ENCODE peak calls at places on chromosomes 2 and 18, in ten cellular contexts. One of them, this sample, is unnamed.

GRCh38 chr2:183495079-183495478 is 370.8 kb downstream of the NUP35 start:
- DNase-seq in fibroblast of lung: no peak
- DNase-seq in HT1080: no peak
- DNase-seq in GM20000: no peak
- DNase-seq in NCI-H748 treated with DMSO at 0.1 percent for 48 hours: no peak
- DNase-seq in astrocyte of the spinal cord: no peak
- DNase-seq in stimulated activated naive CD8-positive, alpha-beta T cell treated with anti-CD3 and anti-CD28 coated beads, Interleukin-15, Interleukin-2, amounts not matched to agents 100 U/mL and 50 U/mL, for 24 hours: no peak
- DNase-seq in psoas muscle: no peak
- DNase-seq in adipocyte: no peak
- DNase-seq in mesendoderm: no peak
- DNase-seq in this sample: no peak

GRCh38 chr2:166628478-166629136 is 134.6 kb upstream of the SCN7A start:
- DNase-seq in stimulated activated naive CD8-positive, alpha-beta T cell treated with anti-CD3 and anti-CD28 coated beads, Interleukin-15, Interleukin-2, amounts not matched to agents 100 U/mL and 50 U/mL, for 24 hours: no peak
- DNase-seq in HT1080: no peak
- DNase-seq in astrocyte of the spinal cord: no peak
- DNase-seq in adipocyte: no peak
- DNase-seq in fibroblast of lung: no peak
- DNase-seq in psoas muscle: no peak
- DNase-seq in mesendoderm: peak
- DNase-seq in GM20000: no peak
- DNase-seq in NCI-H748 treated with DMSO at 0.1 percent for 48 hours: no peak
- DNase-seq in this sample: no peak

GRCh38 chr18:49944681-49945080 is 131.3 kb upstream of the ACAA2 start:
- DNase-seq in adipocyte: no peak
- DNase-seq in mesendoderm: peak
- DNase-seq in stimulated activated naive CD8-positive, alpha-beta T cell treated with anti-CD3 and anti-CD28 coated beads, Interleukin-15, Interleukin-2, amounts not matched to agents 100 U/mL and 50 U/mL, for 24 hours: no peak
- DNase-seq in HT1080: peak
- DNase-seq in psoas muscle: peak
- DNase-seq in GM20000: no peak
- DNase-seq in NCI-H748 treated with DMSO at 0.1 percent for 48 hours: no peak
- DNase-seq in astrocyte of the spinal cord: no peak
- DNase-seq in fibroblast of lung: peak
- DNase-seq in this sample: peak

GRCh38 chr2:107525420-107525819 is 301.3 kb upstream of the RGPD4 start:
- DNase-seq in astrocyte of the spinal cord: peak
- DNase-seq in NCI-H748 treated with DMSO at 0.1 percent for 48 hours: no peak
- DNase-seq in GM20000: no peak
- DNase-seq in psoas muscle: no peak
- DNase-seq in fibroblast of lung: peak
- DNase-seq in HT1080: no peak
- DNase-seq in mesendoderm: no peak
- DNase-seq in stimulated activated naive CD8-positive, alpha-beta T cell treated with anti-CD3 and anti-CD28 coated beads, Interleukin-15, Interleukin-2, amounts not matched to agents 100 U/mL and 50 U/mL, for 24 hours: no peak
- DNase-seq in adipocyte: peak
- DNase-seq in this sample: peak

GRCh38 chr2:96114903-96115581 is 1.3 kb downstream of the ADRA2B start:
- DNase-seq in fibroblast of lung: no peak
- DNase-seq in GM20000: no peak
- DNase-seq in adipocyte: no peak
- DNase-seq in astrocyte of the spinal cord: no peak
- DNase-seq in mesendoderm: no peak
- DNase-seq in stimulated activated naive CD8-positive, alpha-beta T cell treated with anti-CD3 and anti-CD28 coated beads, Interleukin-15, Interleukin-2, amounts not matched to agents 100 U/mL and 50 U/mL, for 24 hours: no peak
- DNase-seq in NCI-H748 treated with DMSO at 0.1 percent for 48 hours: no peak
- DNase-seq in psoas muscle: no peak
- DNase-seq in HT1080: no peak
- DNase-seq in this sample: no peak

GRCh38 chr2:237429761-237430160 is 15.8 kb upstream of the COL6A3 start:
- DNase-seq in GM20000: no peak
- DNase-seq in stimulated activated naive CD8-positive, alpha-beta T cell treated with anti-CD3 and anti-CD28 coated beads, Interleukin-15, Interleukin-2, amounts not matched to agents 100 U/mL and 50 U/mL, for 24 hours: peak
- DNase-seq in HT1080: peak
- DNase-seq in NCI-H748 treated with DMSO at 0.1 percent for 48 hours: no peak
- DNase-seq in psoas muscle: no peak
- DNase-seq in astrocyte of the spinal cord: no peak
- DNase-seq in mesendoderm: no peak
- DNase-seq in adipocyte: no peak
- DNase-seq in fibroblast of lung: peak
- DNase-seq in this sample: peak

GRCh38 chr2:84493494-84493893 is 22.8 kb upstream of the DNAH6 start:
- DNase-seq in mesendoderm: peak
- DNase-seq in adipocyte: peak
- DNase-seq in NCI-H748 treated with DMSO at 0.1 percent for 48 hours: no peak
- DNase-seq in GM20000: no peak
- DNase-seq in psoas muscle: no peak
- DNase-seq in HT1080: peak
- DNase-seq in stimulated activated naive CD8-positive, alpha-beta T cell treated with anti-CD3 and anti-CD28 coated beads, Interleukin-15, Interleukin-2, amounts not matched to agents 100 U/mL and 50 U/mL, for 24 hours: no peak
- DNase-seq in astrocyte of the spinal cord: peak
- DNase-seq in fibroblast of lung: peak
- DNase-seq in this sample: peak

GRCh38 chr2:239738159-239738558 is 287.0 kb downstream of the NDUFA10 start:
- DNase-seq in GM20000: no peak
- DNase-seq in adipocyte: no peak
- DNase-seq in fibroblast of lung: no peak
- DNase-seq in mesendoderm: no peak
- DNase-seq in HT1080: no peak
- DNase-seq in stimulated activated naive CD8-positive, alpha-beta T cell treated with anti-CD3 and anti-CD28 coated beads, Interleukin-15, Interleukin-2, amounts not matched to agents 100 U/mL and 50 U/mL, for 24 hours: no peak
- DNase-seq in NCI-H748 treated with DMSO at 0.1 percent for 48 hours: no peak
- DNase-seq in psoas muscle: no peak
- DNase-seq in astrocyte of the spinal cord: no peak
- DNase-seq in this sample: no peak

GRCh38 chr2:147177449-147177848 is 667.4 kb upstream of the ACVR2A start:
- DNase-seq in mesendoderm: no peak
- DNase-seq in psoas muscle: no peak
- DNase-seq in stimulated activated naive CD8-positive, alpha-beta T cell treated with anti-CD3 and anti-CD28 coated beads, Interleukin-15, Interleukin-2, amounts not matched to agents 100 U/mL and 50 U/mL, for 24 hours: no peak
- DNase-seq in adipocyte: no peak
- DNase-seq in fibroblast of lung: peak
- DNase-seq in NCI-H748 treated with DMSO at 0.1 percent for 48 hours: no peak
- DNase-seq in HT1080: no peak
- DNase-seq in GM20000: no peak
- DNase-seq in astrocyte of the spinal cord: no peak
- DNase-seq in this sample: peak

GRCh38 chr2:97267411-97268074 is 154.6 kb downstream of the ANKRD36 start:
- DNase-seq in NCI-H748 treated with DMSO at 0.1 percent for 48 hours: no peak
- DNase-seq in GM20000: no peak
- DNase-seq in mesendoderm: no peak
- DNase-seq in psoas muscle: peak
- DNase-seq in HT1080: no peak
- DNase-seq in stimulated activated naive CD8-positive, alpha-beta T cell treated with anti-CD3 and anti-CD28 coated beads, Interleukin-15, Interleukin-2, amounts not matched to agents 100 U/mL and 50 U/mL, for 24 hours: no peak
- DNase-seq in adipocyte: no peak
- DNase-seq in fibroblast of lung: no peak
- DNase-seq in astrocyte of the spinal cord: no peak
- DNase-seq in this sample: no peak

GRCh38 chr2:163123526-163123925 is 285.0 kb upstream of the KCNH7 start:
- DNase-seq in fibroblast of lung: no peak
- DNase-seq in stimulated activated naive CD8-positive, alpha-beta T cell treated with anti-CD3 and anti-CD28 coated beads, Interleukin-15, Interleukin-2, amounts not matched to agents 100 U/mL and 50 U/mL, for 24 hours: no peak
- DNase-seq in adipocyte: no peak
- DNase-seq in mesendoderm: no peak
- DNase-seq in NCI-H748 treated with DMSO at 0.1 percent for 48 hours: no peak
- DNase-seq in astrocyte of the spinal cord: no peak
- DNase-seq in HT1080: no peak
- DNase-seq in GM20000: no peak
- DNase-seq in psoas muscle: no peak
- DNase-seq in this sample: no peak

GRCh38 chr2:96927420-96928171 is 57.7 kb upstream of the SEMA4C start:
- DNase-seq in mesendoderm: no peak
- DNase-seq in NCI-H748 treated with DMSO at 0.1 percent for 48 hours: no peak
- DNase-seq in stimulated activated naive CD8-positive, alpha-beta T cell treated with anti-CD3 and anti-CD28 coated beads, Interleukin-15, Interleukin-2, amounts not matched to agents 100 U/mL and 50 U/mL, for 24 hours: no peak
- DNase-seq in astrocyte of the spinal cord: no peak
- DNase-seq in psoas muscle: peak
- DNase-seq in HT1080: no peak
- DNase-seq in adipocyte: peak
- DNase-seq in fibroblast of lung: peak
- DNase-seq in GM20000: no peak
- DNase-seq in this sample: no peak